ENCODE peak calls at places on chromosome 13, in seven cellular contexts. P is ovary, K is tibial nerve, S is HepG2, Y is neural progenitor cell, Z is WERI-Rb-1, U is RWPE1. J is an unnamed sample.

GRCh38 chr13:80830431-80830830 is 489.5 kb upstream of the SPRY2 start:
- DNase-seq in P (no peak), K (no peak), S (no peak), Y (no peak), Z (no peak), U (no peak), J (no peak)

GRCh38 chr13:19650742-19651141 is 17.3 kb downstream of the MPHOSPH8 start:
- DNase-seq in P (no peak), K (no peak), S (no peak), Y (no peak), Z (no peak), U (no peak), J (no peak)

GRCh38 chr13:59948686-59949085 is 215.0 kb downstream of the DIAPH3 start:
- DNase-seq in P (no peak), K (no peak), S (no peak), Y (no peak), Z (no peak), U (no peak), J (no peak)

GRCh38 chr13:49935171-49936084 is 712 bp downstream of the SPRYD7 start:
- DNase-seq in P (no peak), K (no peak), S (peak), Y (peak), Z (peak), U (peak), J (peak)

GRCh38 chr13:27921961-27922910 is 2.4 kb downstream of the PDX1 start:
- DNase-seq in P (no peak), K (no peak), S (no peak), Y (peak), Z (no peak), U (no peak), J (no peak)

GRCh38 chr13:98773921-98774320 is 21.4 kb upstream of the SLC15A1 start:
- DNase-seq in P (no peak), K (no peak), S (no peak), Y (no peak), Z (no peak), U (no peak), J (peak)

GRCh38 chr13:54029720-54030119 is 1001.1 kb downstream of the OLFM4 start:
- DNase-seq in P (no peak), K (no peak), S (no peak), Y (no peak), Z (no peak), U (no peak), J (no peak)

GRCh38 chr13:59776924-59777690 is 386.6 kb downstream of the DIAPH3 start:
- DNase-seq in P (no peak), K (no peak), S (no peak), Y (no peak), Z (no peak), U (peak), J (no peak)

GRCh38 chr13:100825551-100825950 is 151.0 kb upstream of the TMTC4 start:
- DNase-seq in P (no peak), K (no peak), S (no peak), Y (no peak), Z (no peak), U (no peak), J (no peak)

GRCh38 chr13:97600438-97601080 is 166.6 kb downstream of the RAP2A start:
- DNase-seq in P (no peak), K (no peak), S (peak), Y (no peak), Z (no peak), U (peak), J (no peak)

GRCh38 chr13:93698016-93698613 is 471.5 kb downstream of the GPC6 start:
- DNase-seq in P (no peak), K (no peak), S (no peak), Y (peak), Z (no peak), U (no peak), J (no peak)

GRCh38 chr13:60158321-60158801 is 5.4 kb downstream of the DIAPH3 start:
- DNase-seq in P (no peak), K (no peak), S (no peak), Y (peak), Z (peak), U (no peak), J (no peak)

GRCh38 chr13:113947321-113948033 is 26.4 kb downstream of the C13orf46 start:
- DNase-seq in P (peak), K (peak), S (no peak), Y (peak), Z (peak), U (peak), J (no peak)

GRCh38 chr13:76326343-76326742 is 559.9 kb downstream of the KCTD12 start:
- DNase-seq in P (no peak), K (no peak), S (no peak), Y (no peak), Z (no peak), U (no peak), J (no peak)

GRCh38 chr13:102707465-102707864 is 12.6 kb upstream of the METTL21C start:
- DNase-seq in P (no peak), K (no peak), S (no peak), Y (no peak), Z (no peak), U (peak), J (no peak)

GRCh38 chr13:99823961-99824360 is 147.6 kb downstream of the ZIC5 start:
- DNase-seq in P (no peak), K (no peak), S (no peak), Y (no peak), Z (no peak), U (no peak), J (no peak)

GRCh38 chr13:94454906-94455305 is 24.6 kb downstream of the DCT start:
- DNase-seq in P (no peak), K (no peak), S (no peak), Y (no peak), Z (no peak), U (no peak), J (no peak)

GRCh38 chr13:109427148-109427547 is 359.2 kb downstream of the IRS2 start:
- DNase-seq in P (no peak), K (no peak), S (no peak), Y (no peak), Z (no peak), U (no peak), J (no peak)

GRCh38 chr13:101489635-101490034 is 37.2 kb downstream of the ITGBL1 start:
- DNase-seq in P (no peak), K (no peak), S (no peak), Y (no peak), Z (no peak), U (no peak), J (no peak)

GRCh38 chr13:113621046-113621445 is 36.5 kb downstream of the TFDP1 start:
- DNase-seq in P (no peak), K (no peak), S (no peak), Y (no peak), Z (no peak), U (no peak), J (no peak)

GRCh38 chr13:98606296-98606695 is 29.4 kb upstream of the STK24 start:
- DNase-seq in P (no peak), K (no peak), S (no peak), Y (peak), Z (no peak), U (no peak), J (no peak)

GRCh38 chr13:109226631-109227030 is 559.8 kb downstream of the IRS2 start:
- DNase-seq in P (no peak), K (no peak), S (no peak), Y (no peak), Z (no peak), U (no peak), J (no peak)

GRCh38 chr13:38045278-38046048 is 175.9 kb upstream of the TRPC4 start:
- DNase-seq in P (no peak), K (no peak), S (peak), Y (peak), Z (peak), U (peak), J (no peak)

GRCh38 chr13:67070306-67070705 is 159.8 kb downstream of the PCDH9 start:
- DNase-seq in P (no peak), K (no peak), S (no peak), Y (no peak), Z (no peak), U (no peak), J (no peak)

GRCh38 chr13:95787356-95788099 is 110.6 kb downstream of the DNAJC3 start:
- DNase-seq in P (no peak), K (no peak), S (no peak), Y (no peak), Z (no peak), U (no peak), J (no peak)

GRCh38 chr13:110528911-110529310 is 32.6 kb downstream of the RAB20 start:
- DNase-seq in P (no peak), K (no peak), S (no peak), Y (no peak), Z (no peak), U (no peak), J (no peak)

GRCh38 chr13:101210774-101211173 is 205.5 kb downstream of the NALCN start:
- DNase-seq in P (no peak), K (no peak), S (no peak), Y (no peak), Z (no peak), U (no peak), J (no peak)

GRCh38 chr13:83879431-83880171 is 2.7 kb downstream of the SLITRK1 start:
- DNase-seq in P (no peak), K (no peak), S (no peak), Y (peak), Z (peak), U (no peak), J (no peak)

GRCh38 chr13:100636004-100636403 is 38.6 kb downstream of the TMTC4 start:
- DNase-seq in P (no peak), K (no peak), S (no peak), Y (no peak), Z (no peak), U (no peak), J (no peak)

GRCh38 chr13:111854403-111854802 is 212.5 kb upstream of the SOX1 start:
- DNase-seq in P (no peak), K (no peak), S (no peak), Y (no peak), Z (no peak), U (no peak), J (no peak)

GRCh38 chr13:114054830-114055439 is 77.5 kb downstream of the RASA3 start:
- DNase-seq in P (no peak), K (no peak), S (no peak), Y (no peak), Z (no peak), U (no peak), J (peak)

GRCh38 chr13:76759877-76760276 is 126.3 kb downstream of the KCTD12 start:
- DNase-seq in P (no peak), K (no peak), S (no peak), Y (no peak), Z (no peak), U (no peak), J (no peak)

GRCh38 chr13:113150545-113151365 is 7.7 kb upstream of the PROZ start:
- DNase-seq in P (no peak), K (no peak), S (no peak), Y (no peak), Z (no peak), U (no peak), J (no peak)

GRCh38 chr13:46097015-46097414 is 7.8 kb downstream of the CPB2 start:
- DNase-seq in P (no peak), K (no peak), S (no peak), Y (no peak), Z (no peak), U (no peak), J (no peak)

GRCh38 chr13:111846396-111847174 is 220.4 kb upstream of the SOX1 start:
- DNase-seq in P (no peak), K (no peak), S (no peak), Y (no peak), Z (no peak), U (no peak), J (no peak)

GRCh38 chr13:94967183-94968039 is 255.1 kb upstream of the SOX21 start:
- DNase-seq in P (peak), K (no peak), S (no peak), Y (peak), Z (peak), U (no peak), J (peak)

GRCh38 chr13:46551410-46552301 is 1.3 kb upstream of the LRCH1 start:
- DNase-seq in P (peak), K (peak), S (peak), Y (peak), Z (peak), U (peak), J (no peak)

GRCh38 chr13:85724554-85725432 is 74.4 kb downstream of the SLITRK6 start:
- DNase-seq in P (no peak), K (no peak), S (no peak), Y (no peak), Z (no peak), U (no peak), J (no peak)

GRCh38 chr13:18951412-18951811 is 230.2 kb downstream of the TUBA3C start:
- DNase-seq in P (no peak), K (no peak), S (no peak), Y (no peak), Z (no peak), U (no peak), J (peak)

DNA sequence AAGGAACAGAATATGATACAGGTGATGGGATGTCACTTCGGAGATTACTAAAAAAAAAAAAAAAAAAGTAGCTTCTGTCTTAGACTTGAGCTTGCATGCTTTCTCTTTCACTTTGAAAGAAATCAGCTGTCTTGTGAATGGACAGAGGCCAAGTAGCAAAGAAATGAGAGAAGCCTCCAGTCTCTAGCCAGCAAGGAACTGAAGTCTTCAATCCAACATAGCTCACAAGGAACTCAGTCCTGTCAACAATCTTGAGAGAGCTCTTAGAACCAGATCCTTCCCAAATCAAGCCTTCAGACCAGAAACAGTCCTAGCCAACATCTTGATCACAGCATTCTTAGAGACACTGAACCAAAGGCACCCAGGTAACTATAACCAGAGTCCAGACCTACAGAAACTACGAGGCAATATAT is 7.7 kb downstream of the N4BP2L2 start:
- DNase-seq in P (no peak), K (no peak), S (no peak), Y (no peak), Z (no peak), U (no peak), J (no peak)
- H3K27ac ChIP-seq in P (no peak), K (peak), S (no peak), Y (no peak), Z (no peak), U (no peak), J (no peak)

GRCh38 chr13:42832341-42833153 is 51.2 kb downstream of the FAM216B start:
- DNase-seq in P (peak), K (no peak), S (peak), Y (no peak), Z (no peak), U (no peak), J (no peak)

GRCh38 chr13:42835012-42835411 is 53.6 kb downstream of the FAM216B start:
- DNase-seq in P (no peak), K (no peak), S (no peak), Y (no peak), Z (no peak), U (no peak), J (no peak)

DNA sequence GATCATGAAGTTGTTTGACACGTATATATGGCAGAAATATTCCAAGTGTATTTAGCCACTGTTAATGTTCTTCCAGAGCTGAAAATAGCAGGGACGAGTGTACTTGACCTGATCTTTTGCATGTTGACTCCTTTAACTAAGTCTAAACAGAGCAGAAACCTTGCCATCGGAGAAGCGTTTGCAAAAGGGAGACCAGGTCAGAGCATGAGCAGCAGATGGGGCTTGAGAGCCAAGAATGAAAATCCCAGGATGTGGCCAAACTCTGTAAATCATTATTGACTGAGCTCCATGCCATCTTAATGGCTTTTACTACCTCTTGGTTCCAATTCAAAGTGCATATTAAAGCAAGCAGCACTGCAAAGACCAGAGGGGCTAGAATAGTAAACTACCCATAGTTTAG is 55.5 kb downstream of the FAM216B start:
- DNase-seq in P (no peak), K (no peak), S (no peak), Y (peak), Z (peak), U (no peak), J (no peak)
- TF ChIP-seq CTCF in P (no peak), K (no peak), S (peak), Y (peak), Z (no peak), U (peak), J (no peak)

GRCh38 chr13:48629282-48629681 is 24.4 kb upstream of the CYSLTR2 start:
- DNase-seq in P (no peak), K (no peak), S (peak), Y (no peak), Z (no peak), U (no peak), J (no peak)
- H3K27ac ChIP-seq in P (no peak), K (no peak), S (peak), Y (no peak), Z (no peak), U (no peak), J (no peak)

GRCh38 chr13:21055016-21055415 is 6.4 kb downstream of the LATS2 start:
- DNase-seq in P (no peak), K (no peak), S (no peak), Y (no peak), Z (no peak), U (no peak), J (no peak)
- TF ChIP-seq CTCF in P (no peak), K (no peak), S (no peak), Y (no peak), Z (no peak), U (no peak), J (no peak)

GRCh38 chr13:39385154-39385553 is 217.8 kb downstream of the LHFPL6 start:
- DNase-seq in P (no peak), K (no peak), S (no peak), Y (no peak), Z (no peak), U (no peak), J (no peak)
- H3K27ac ChIP-seq in P (no peak), K (peak), S (no peak), Y (no peak), Z (no peak), U (no peak), J (no peak)

DNA sequence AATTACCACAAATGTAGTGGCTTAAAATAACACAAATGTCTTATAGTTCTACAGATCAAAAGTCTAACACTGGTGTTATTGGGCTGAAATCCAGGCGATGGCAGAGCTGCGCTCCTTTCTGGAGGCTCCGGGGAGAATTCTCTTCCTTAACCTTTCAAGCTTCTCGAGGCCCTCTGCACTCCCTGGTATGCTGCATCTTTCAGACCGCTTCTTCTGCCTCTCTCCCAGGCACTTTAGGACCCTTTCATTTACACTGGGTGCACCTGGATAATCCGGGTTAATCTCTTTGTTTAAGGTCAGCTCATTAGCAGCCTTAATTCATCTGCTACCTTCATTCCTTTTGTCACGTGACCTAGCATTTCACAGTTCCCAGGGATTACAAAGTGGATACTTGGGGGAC is 211.3 kb upstream of the RFC3 start:
- DNase-seq in P (no peak), K (no peak), S (no peak), Y (peak), Z (peak), U (peak), J (no peak)
- TF ChIP-seq CTCF in P (no peak), K (no peak), S (peak), Y (peak), Z (peak), U (no peak), J (no peak)